ENCODE peak calls at places on chromosomes 11 and 22, in six cellular contexts. One of them, this sample, is unnamed.

GRCh38 chr11:120784566-120785251 is 239.2 kb upstream of the TBCEL start:
- DNase-seq in SK-N-SH: peak; percentile 60
- DNase-seq in transverse colon: no peak
- DNase-seq in A549: no peak
- DNase-seq in ovary: no peak
- DNase-seq in sigmoid colon: no peak
- DNase-seq in this sample: peak; percentile 71

GRCh38 chr11:43268161-43268560 is 43.6 kb upstream of the API5 start:
- DNase-seq in ovary: no peak
- DNase-seq in SK-N-SH: no peak
- DNase-seq in transverse colon: no peak
- DNase-seq in A549: no peak
- DNase-seq in sigmoid colon: no peak
- DNase-seq in this sample: no peak

GRCh38 chr22:44719586-44720368 is 17.8 kb downstream of the PRR5 start:
- DNase-seq in A549: no peak
- DNase-seq in SK-N-SH: peak; percentile 78
- DNase-seq in transverse colon: peak; percentile 69
- DNase-seq in ovary: no peak
- DNase-seq in sigmoid colon: no peak
- DNase-seq in this sample: no peak

GRCh38 chr22:37558815-37559214 is 1.5 kb upstream of the CDC42EP1 start:
- DNase-seq in A549: no peak
- DNase-seq in ovary: no peak
- DNase-seq in SK-N-SH: no peak
- DNase-seq in transverse colon: no peak
- DNase-seq in sigmoid colon: no peak
- DNase-seq in this sample: no peak

GRCh38 chr11:17979770-17980371 is 33.0 kb downstream of the SERGEF start:
- DNase-seq in ovary: peak; percentile 25
- DNase-seq in transverse colon: no peak
- DNase-seq in A549: peak; percentile 57
- DNase-seq in sigmoid colon: no peak
- DNase-seq in SK-N-SH: peak; percentile 59
- DNase-seq in this sample: no peak

GRCh38 chr11:110565344-110565684 is 135.6 kb downstream of the FDX1 start:
- DNase-seq in A549: no peak
- DNase-seq in transverse colon: no peak
- DNase-seq in sigmoid colon: no peak
- DNase-seq in ovary: no peak
- DNase-seq in SK-N-SH: no peak
- DNase-seq in this sample: no peak

GRCh38 chr11:12800032-12800671 is 125.9 kb downstream of the TEAD1 start:
- DNase-seq in ovary: no peak
- DNase-seq in sigmoid colon: no peak
- DNase-seq in transverse colon: peak; percentile 30
- DNase-seq in SK-N-SH: peak; percentile 46
- DNase-seq in A549: peak; percentile 80
- DNase-seq in this sample: no peak

GRCh38 chr11:16861867-16862266 is 123.4 kb downstream of the C11orf58 start:
- DNase-seq in ovary: no peak
- DNase-seq in transverse colon: no peak
- DNase-seq in SK-N-SH: no peak
- DNase-seq in A549: no peak
- DNase-seq in sigmoid colon: no peak
- DNase-seq in this sample: no peak

GRCh38 chr11:62614275-62614674 is 1.2 kb downstream of the ROM1 start:
- DNase-seq in sigmoid colon: no peak
- DNase-seq in A549: no peak
- DNase-seq in ovary: no peak
- DNase-seq in transverse colon: no peak
- DNase-seq in SK-N-SH: no peak
- DNase-seq in this sample: no peak

GRCh38 chr11:92225206-92225562 is 566 bp downstream of the FAT3 start:
- DNase-seq in A549: no peak
- DNase-seq in transverse colon: no peak
- DNase-seq in ovary: no peak
- DNase-seq in SK-N-SH: no peak
- DNase-seq in sigmoid colon: no peak
- DNase-seq in this sample: no peak

GRCh38 chr11:34624069-34624468 is 3.2 kb downstream of the EHF start:
- DNase-seq in A549: no peak
- DNase-seq in SK-N-SH: no peak
- DNase-seq in sigmoid colon: no peak
- DNase-seq in transverse colon: peak; percentile 75
- DNase-seq in ovary: no peak
- DNase-seq in this sample: peak; percentile 81

GRCh38 chr11:10413268-10413667 is 41.8 kb upstream of the AMPD3 start:
- DNase-seq in sigmoid colon: no peak
- DNase-seq in A549: no peak
- DNase-seq in SK-N-SH: no peak
- DNase-seq in transverse colon: peak; percentile 33
- DNase-seq in ovary: no peak
- DNase-seq in this sample: no peak

GRCh38 chr22:24429411-24430365 is 2.3 kb downstream of the ADORA2A start:
- DNase-seq in sigmoid colon: peak; percentile 86
- DNase-seq in SK-N-SH: peak; percentile 68
- DNase-seq in transverse colon: no peak
- DNase-seq in A549: no peak
- DNase-seq in ovary: no peak
- DNase-seq in this sample: no peak

GRCh38 chr11:69603163-69603836 is 37.7 kb upstream of the CCND1 start:
- DNase-seq in transverse colon: no peak
- DNase-seq in SK-N-SH: no peak
- DNase-seq in A549: no peak
- DNase-seq in sigmoid colon: no peak
- DNase-seq in ovary: no peak
- DNase-seq in this sample: peak; percentile 35

GRCh38 chr11:612201-612960 is 3.4 kb downstream of the IRF7 start:
- DNase-seq in sigmoid colon: no peak
- DNase-seq in A549: peak; percentile 35
- DNase-seq in transverse colon: peak; percentile 83
- DNase-seq in ovary: no peak
- DNase-seq in SK-N-SH: no peak
- DNase-seq in this sample: peak; percentile 73

GRCh38 chr11:111913997-111914396 is 1.5 kb downstream of the HSPB2 start:
- DNase-seq in ovary: peak; percentile 45
- DNase-seq in sigmoid colon: peak; percentile 78
- DNase-seq in SK-N-SH: no peak
- DNase-seq in A549: no peak
- DNase-seq in transverse colon: no peak
- DNase-seq in this sample: no peak

GRCh38 chr11:8227156-8228152 is 36.2 kb downstream of the LMO1 start:
- DNase-seq in sigmoid colon: no peak
- DNase-seq in SK-N-SH: no peak
- DNase-seq in transverse colon: no peak
- DNase-seq in ovary: no peak
- DNase-seq in A549: no peak
- DNase-seq in this sample: no peak

GRCh38 chr11:2777871-2778629 is 78.3 kb upstream of the KCNQ1OT1 start:
- DNase-seq in ovary: peak; percentile 26
- DNase-seq in A549: no peak
- DNase-seq in transverse colon: no peak
- DNase-seq in sigmoid colon: peak; percentile 69
- DNase-seq in SK-N-SH: peak; percentile 66
- DNase-seq in this sample: peak; percentile 80

GRCh38 chr22:37292641-37293040 is 10.3 kb downstream of the CYTH4 start:
- DNase-seq in ovary: no peak
- DNase-seq in SK-N-SH: no peak
- DNase-seq in sigmoid colon: no peak
- DNase-seq in A549: no peak
- DNase-seq in transverse colon: no peak
- DNase-seq in this sample: no peak

GRCh38 chr22:37996079-37996478 is 11.7 kb upstream of the SOX10 start:
- DNase-seq in SK-N-SH: peak; percentile 51
- DNase-seq in transverse colon: no peak
- DNase-seq in sigmoid colon: no peak
- DNase-seq in ovary: no peak
- DNase-seq in A549: no peak
- DNase-seq in this sample: no peak

GRCh38 chr11:118223992-118224391 is 819 bp downstream of the JAML start:
- DNase-seq in ovary: no peak
- DNase-seq in SK-N-SH: no peak
- DNase-seq in A549: no peak
- DNase-seq in sigmoid colon: no peak
- DNase-seq in transverse colon: no peak
- DNase-seq in this sample: no peak

GRCh38 chr11:20458905-20459632 is 71.6 kb downstream of the PRMT3 start:
- DNase-seq in ovary: no peak
- DNase-seq in A549: no peak
- DNase-seq in sigmoid colon: no peak
- DNase-seq in SK-N-SH: peak; percentile 25
- DNase-seq in transverse colon: no peak
- DNase-seq in this sample: no peak
- TF ChIP-seq EP300 in ovary: no peak
- TF ChIP-seq EP300 in A549: no peak
- TF ChIP-seq EP300 in sigmoid colon: no peak
- TF ChIP-seq EP300 in SK-N-SH: peak; percentile 78
- TF ChIP-seq EP300 in transverse colon: no peak
- TF ChIP-seq EP300 in this sample: no peak

DNA sequence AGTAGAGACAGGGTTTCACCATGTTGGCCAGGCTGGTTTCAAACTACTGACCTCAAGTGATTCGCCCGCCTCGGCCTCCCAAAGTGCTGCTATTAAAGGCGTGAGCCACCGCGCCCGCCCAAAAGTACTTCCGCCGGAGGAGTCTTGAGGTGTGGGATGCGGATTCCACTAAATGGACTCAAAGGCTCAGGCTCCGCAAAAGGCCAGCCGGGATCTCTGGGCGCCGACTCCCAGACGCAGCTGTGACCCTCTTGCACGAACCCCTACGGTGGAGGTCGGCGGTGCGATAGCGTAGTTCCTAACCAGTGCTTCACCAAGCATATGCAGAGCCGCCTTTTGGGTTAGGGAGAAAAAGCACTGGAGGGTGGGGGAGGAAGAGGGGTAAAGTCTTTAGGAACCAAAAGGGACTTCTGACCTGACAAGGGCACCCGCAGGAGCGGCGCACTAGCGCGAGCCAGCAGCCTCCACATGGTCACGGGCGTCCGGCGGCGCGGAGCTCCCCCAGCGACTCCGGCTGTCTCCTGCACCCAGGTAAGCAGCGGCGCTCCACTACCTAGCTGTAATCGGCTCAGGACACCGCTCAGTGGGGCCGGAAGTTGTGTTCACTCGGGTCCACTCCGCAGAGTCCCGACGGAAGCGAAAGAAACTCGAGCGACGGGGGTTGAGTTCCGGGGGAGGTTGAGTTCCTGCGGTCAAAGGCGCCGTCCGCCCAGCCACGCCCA is at the start of gene MRPL16:
- DNase-seq in ovary: peak; percentile 84
- DNase-seq in A549: peak; percentile 84
- DNase-seq in SK-N-SH: peak; percentile 87
- DNase-seq in transverse colon: peak; percentile 94
- DNase-seq in sigmoid colon: peak; percentile 92
- DNase-seq in this sample: peak; percentile 94
- TF ChIP-seq EP300 in ovary: no peak
- TF ChIP-seq EP300 in A549: no peak
- TF ChIP-seq EP300 in SK-N-SH: no peak
- TF ChIP-seq EP300 in transverse colon: no peak
- TF ChIP-seq EP300 in sigmoid colon: no peak
- TF ChIP-seq EP300 in this sample: no peak

GRCh38 chr11:5291207-5291838 is 10.4 kb downstream of the OR51B4 start:
- DNase-seq in ovary: no peak
- DNase-seq in transverse colon: no peak
- DNase-seq in A549: peak; percentile 47
- DNase-seq in SK-N-SH: peak; percentile 9
- DNase-seq in sigmoid colon: no peak
- DNase-seq in this sample: no peak
- TF ChIP-seq EP300 in ovary: no peak
- TF ChIP-seq EP300 in transverse colon: no peak
- TF ChIP-seq EP300 in A549: no peak
- TF ChIP-seq EP300 in SK-N-SH: no peak
- TF ChIP-seq EP300 in sigmoid colon: no peak
- TF ChIP-seq EP300 in this sample: no peak

GRCh38 chr11:105824494-105825013 is 197.5 kb downstream of the MSANTD4 start:
- DNase-seq in A549: no peak
- DNase-seq in SK-N-SH: peak; percentile 2
- DNase-seq in sigmoid colon: no peak
- DNase-seq in ovary: no peak
- DNase-seq in transverse colon: no peak
- DNase-seq in this sample: no peak

GRCh38 chr11:105827906-105828305 is 194.1 kb downstream of the MSANTD4 start:
- DNase-seq in SK-N-SH: no peak
- DNase-seq in A549: no peak
- DNase-seq in ovary: no peak
- DNase-seq in transverse colon: no peak
- DNase-seq in sigmoid colon: no peak
- DNase-seq in this sample: no peak

GRCh38 chr11:105825141-105825540 is 196.9 kb downstream of the MSANTD4 start:
- DNase-seq in sigmoid colon: no peak
- DNase-seq in SK-N-SH: no peak
- DNase-seq in ovary: no peak
- DNase-seq in transverse colon: no peak
- DNase-seq in A549: no peak
- DNase-seq in this sample: no peak

GRCh38 chr11:105823495-105824033 is 198.5 kb downstream of the MSANTD4 start:
- DNase-seq in A549: no peak
- DNase-seq in sigmoid colon: no peak
- DNase-seq in ovary: no peak
- DNase-seq in SK-N-SH: peak; percentile 1
- DNase-seq in transverse colon: no peak
- DNase-seq in this sample: no peak

GRCh38 chr11:105829084-105829483 is 193.0 kb downstream of the MSANTD4 start:
- DNase-seq in transverse colon: no peak
- DNase-seq in A549: no peak
- DNase-seq in sigmoid colon: no peak
- DNase-seq in SK-N-SH: no peak
- DNase-seq in ovary: no peak
- DNase-seq in this sample: no peak
- TF ChIP-seq EP300 in transverse colon: no peak
- TF ChIP-seq EP300 in A549: no peak
- TF ChIP-seq EP300 in sigmoid colon: no peak
- TF ChIP-seq EP300 in SK-N-SH: no peak
- TF ChIP-seq EP300 in ovary: no peak
- TF ChIP-seq EP300 in this sample: no peak

GRCh38 chr11:31555938-31556337 is 46.4 kb downstream of the ELP4 start:
- DNase-seq in transverse colon: no peak
- DNase-seq in A549: no peak
- DNase-seq in SK-N-SH: no peak
- DNase-seq in ovary: no peak
- DNase-seq in sigmoid colon: no peak
- DNase-seq in this sample: no peak
- TF ChIP-seq EP300 in transverse colon: no peak
- TF ChIP-seq EP300 in A549: no peak
- TF ChIP-seq EP300 in SK-N-SH: no peak
- TF ChIP-seq EP300 in ovary: no peak
- TF ChIP-seq EP300 in sigmoid colon: no peak
- TF ChIP-seq EP300 in this sample: no peak

GRCh38 chr11:88421530-88421929 is 84.0 kb upstream of the CTSC start:
- DNase-seq in A549: no peak
- DNase-seq in sigmoid colon: no peak
- DNase-seq in transverse colon: no peak
- DNase-seq in SK-N-SH: no peak
- DNase-seq in ovary: no peak
- DNase-seq in this sample: no peak
- TF ChIP-seq EP300 in A549: no peak
- TF ChIP-seq EP300 in sigmoid colon: no peak
- TF ChIP-seq EP300 in transverse colon: no peak
- TF ChIP-seq EP300 in SK-N-SH: no peak
- TF ChIP-seq EP300 in ovary: no peak
- TF ChIP-seq EP300 in this sample: no peak